ENCODE peak calls at places on chromosomes 5 and 9, in six cellular contexts. L is A549, Q is gastrocnemius medialis, M is psoas muscle, B is activated B cell treated with CpG ODN at 0.5 μM for 24 hours, P is left lung. O is an unnamed sample.

GRCh38 chr9:72384710-72385475 is 19.9 kb upstream of the ZFAND5 start:
- DNase-seq in M (no peak), L (no peak), B (no peak), Q (no peak), P (no peak), O (no peak)

GRCh38 chr5:37660319-37660718 is 179.5 kb downstream of the GDNF start:
- DNase-seq in Q (no peak), P (no peak), M (no peak), L (no peak), B (no peak), O (no peak)

GRCh38 chr9:76302947-76303550 is 91.2 kb downstream of the RFK start:
- DNase-seq in B (no peak), Q (no peak), L (peak; percentile 70), M (no peak), P (no peak), O (no peak)

GRCh38 chr5:14172149-14172795 is 29.1 kb downstream of the TRIO start:
- DNase-seq in Q (no peak), B (no peak), M (no peak), L (no peak), P (no peak), O (no peak)

GRCh38 chr9:14298607-14299022 is 15.3 kb downstream of the NFIB start:
- DNase-seq in P (no peak), Q (no peak), M (no peak), B (no peak), L (no peak), O (no peak)

GRCh38 chr9:94085062-94085639 is 887 bp downstream of the PTPDC1 start:
- DNase-seq in B (no peak), P (no peak), M (no peak), Q (no peak), L (no peak), O (no peak)

GRCh38 chr5:36763454-36763853 is 113.1 kb upstream of the NIPBL start:
- DNase-seq in P (no peak), M (no peak), Q (no peak), L (no peak), B (no peak), O (no peak)

GRCh38 chr5:181246276-181247050 is 2.8 kb upstream of the RACK1 start:
- DNase-seq in B (peak; percentile 75), M (peak; percentile 94), L (peak; percentile 88), P (peak; percentile 97), Q (peak; percentile 84), O (peak; percentile 85)

GRCh38 chr5:94884294-94884693 is 265.8 kb downstream of the SLF1 start:
- DNase-seq in B (no peak), M (no peak), P (no peak), Q (no peak), L (no peak), O (no peak)

GRCh38 chr9:687034-687785 is 154.3 kb upstream of the DMRT1 start:
- DNase-seq in P (no peak), M (no peak), Q (no peak), B (no peak), L (no peak), O (no peak)

GRCh38 chr5:59819806-59820205 is 73.7 kb downstream of the PDE4D start:
- DNase-seq in M (no peak), Q (no peak), L (no peak), P (no peak), B (no peak), O (no peak)

GRCh38 chr5:28632607-28633006 is 1594.2 kb upstream of the CDH9 start:
- DNase-seq in B (no peak), L (no peak), P (peak; percentile 24), M (no peak), Q (no peak), O (no peak)

GRCh38 chr5:96601811-96602244 is 60.3 kb upstream of the CAST start:
- DNase-seq in Q (peak; percentile 22), B (no peak), L (peak; percentile 75), M (no peak), P (no peak), O (no peak)

GRCh38 chr9:121871431-121872025 is 220.1 kb downstream of the DAB2IP start:
- DNase-seq in Q (no peak), B (no peak), M (no peak), L (no peak), P (no peak), O (no peak)

GRCh38 chr5:132010645-132011560 is 555 bp downstream of the ACSL6 start:
- DNase-seq in P (no peak), L (no peak), B (no peak), M (no peak), Q (peak; percentile 1), O (no peak)

GRCh38 chr5:72079288-72079687 is 28.0 kb upstream of the MAP1B start:
- DNase-seq in M (no peak), L (peak; percentile 52), B (no peak), P (no peak), Q (no peak), O (no peak)

GRCh38 chr5:140175367-140176027 is 509 bp downstream of the CYSTM1 start:
- DNase-seq in M (peak; percentile 84), L (peak; percentile 63), P (peak; percentile 95), Q (peak; percentile 55), B (peak; percentile 70), O (peak; percentile 56)

GRCh38 chr5:137289856-137290255 is 209.3 kb downstream of the SPOCK1 start:
- DNase-seq in L (no peak), B (no peak), Q (no peak), P (no peak), M (no peak), O (no peak)

GRCh38 chr9:90857103-90857502 is 55.5 kb downstream of the SYK start:
- DNase-seq in L (no peak), M (no peak), B (no peak), P (no peak), Q (no peak), O (no peak)

GRCh38 chr9:124960409-124960752 is 19.5 kb upstream of the GOLGA1 start:
- DNase-seq in Q (no peak), M (no peak), B (no peak), P (no peak), L (peak; percentile 4), O (no peak)

GRCh38 chr5:68054625-68055024 is 160.9 kb upstream of the PIK3R1 start:
- DNase-seq in Q (no peak), P (no peak), B (no peak), M (no peak), L (no peak), O (no peak)

GRCh38 chr5:68057186-68057585 is 158.4 kb upstream of the PIK3R1 start:
- DNase-seq in Q (no peak), P (no peak), B (no peak), M (no peak), L (no peak), O (no peak)

GRCh38 chr5:68060382-68060781 is 155.2 kb upstream of the PIK3R1 start:
- DNase-seq in M (no peak), P (no peak), B (no peak), Q (no peak), L (no peak), O (no peak)

GRCh38 chr5:68053202-68053601 is 162.4 kb upstream of the PIK3R1 start:
- DNase-seq in B (no peak), Q (no peak), P (no peak), L (no peak), M (no peak), O (no peak)

GRCh38 chr5:68055686-68056085 is 159.9 kb upstream of the PIK3R1 start:
- DNase-seq in Q (no peak), B (no peak), L (no peak), P (no peak), M (no peak), O (no peak)
- TF ChIP-seq CTCF in Q (no peak), B (no peak), L (no peak), P (no peak), M (no peak), O (peak; percentile 45)

DNA sequence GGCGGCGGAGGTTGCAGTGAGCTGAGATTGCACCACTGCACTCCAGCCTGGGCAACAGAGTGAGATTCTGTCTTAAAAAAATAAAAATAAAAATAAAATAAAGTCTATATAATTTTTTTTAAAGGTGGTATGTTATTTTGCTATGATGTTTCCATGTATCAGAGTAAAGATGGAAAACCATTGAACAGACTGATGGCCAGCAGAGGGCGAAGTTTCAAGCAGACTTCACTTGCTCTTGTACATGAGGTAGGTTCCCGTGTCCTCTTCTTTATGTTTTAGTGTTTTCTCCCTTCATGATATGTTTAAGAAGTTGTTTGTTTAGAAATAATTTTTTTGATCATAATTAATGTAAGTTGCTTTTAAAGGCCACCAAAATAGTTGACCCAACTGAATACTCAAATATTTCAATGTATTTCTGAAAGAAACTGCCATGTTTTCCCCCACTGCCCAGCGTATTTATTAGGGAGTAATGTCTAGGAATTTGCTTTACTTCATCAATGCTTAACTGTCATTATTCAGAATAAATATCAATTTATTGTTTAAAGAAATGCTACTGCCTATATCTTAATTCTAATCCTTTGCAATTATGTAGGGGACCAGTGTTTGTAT is 146.4 kb downstream of the HACD4 start:
- DNase-seq in M (peak; percentile 19), L (peak; percentile 71), Q (no peak), P (no peak), B (no peak), O (no peak)
- TF ChIP-seq CTCF in M (peak; percentile 51), L (peak; percentile 64), Q (no peak), P (peak; percentile 66), B (no peak), O (peak; percentile 57)

GRCh38 chr9:33185406-33185805 is 18.3 kb upstream of the B4GALT1 start:
- DNase-seq in B (no peak), M (no peak), P (no peak), Q (no peak), L (no peak), O (no peak)
- TF ChIP-seq CTCF in B (no peak), M (no peak), P (no peak), Q (no peak), L (no peak), O (no peak)

GRCh38 chr5:122901346-122901745 is 55.9 kb downstream of the SNX24 start:
- DNase-seq in M (no peak), Q (no peak), B (no peak), P (no peak), L (no peak), O (no peak)

GRCh38 chr5:122902263-122902662 is 56.9 kb downstream of the SNX24 start:
- DNase-seq in P (no peak), Q (no peak), M (no peak), B (no peak), L (no peak), O (no peak)

GRCh38 chr5:122895141-122895540 is 49.7 kb downstream of the SNX24 start:
- DNase-seq in P (no peak), L (no peak), M (no peak), B (no peak), Q (no peak), O (no peak)

GRCh38 chr5:122897283-122897602 is 51.8 kb downstream of the SNX24 start:
- DNase-seq in B (no peak), P (no peak), L (no peak), Q (no peak), M (no peak), O (no peak)

DNA sequence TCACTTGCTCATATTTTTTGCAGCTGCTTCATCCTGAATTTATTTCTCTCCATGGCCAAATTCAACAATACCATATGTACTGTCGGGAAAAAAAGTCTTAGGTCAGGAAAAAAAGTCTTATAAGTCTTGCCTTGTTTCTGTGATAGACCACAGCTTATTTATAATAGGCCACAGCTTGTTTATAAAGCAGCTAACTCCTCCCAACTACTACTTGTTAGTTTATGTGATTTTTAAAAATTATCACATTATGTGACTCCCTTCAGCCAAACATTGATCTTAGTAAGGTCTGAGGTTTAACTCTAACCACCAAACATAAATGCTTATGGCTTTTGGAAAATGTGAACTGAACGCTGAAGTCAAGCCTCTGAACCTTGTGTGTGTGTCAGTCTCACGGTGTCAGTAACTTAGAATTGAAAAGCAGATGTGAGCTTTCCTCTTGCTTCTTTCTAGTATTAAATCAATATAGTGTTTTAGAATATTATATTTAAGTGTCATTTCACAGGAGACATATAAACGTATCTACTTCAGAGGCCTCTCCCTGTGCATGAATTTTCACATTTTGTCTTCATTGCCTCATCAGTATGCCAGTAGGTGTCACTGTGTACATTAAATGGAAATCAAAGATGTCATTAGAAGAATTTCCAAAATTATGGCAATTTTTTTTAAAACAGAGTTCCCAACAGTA is 51.3 kb downstream of the SNX24 start:
- DNase-seq in L (peak; percentile 20), P (no peak), Q (no peak), B (no peak), M (no peak), O (no peak)
- TF ChIP-seq CTCF in L (peak; percentile 84), P (peak; percentile 49), Q (peak; percentile 7), B (no peak), M (peak; percentile 60), O (no peak)